ENCODE peak calls at places on chromosomes 3 and 15, in six cellular contexts. U is transverse colon, V is suprapubic skin, L is spleen, F is HCT116, M is endothelial cell of umbilical vein. J is an unnamed sample. For H3K9me3, the result is how much of the 10 kb centered on the place peaks cover.

GRCh38 chr3:183826854-183827253 is 1.5 kb upstream of the MAP6D1 start:
- DNase-seq in F (no peak), U (no peak), V (no peak), L (peak), M (no peak), J (no peak)

GRCh38 chr3:56682458-56683121 is 475 bp downstream of the TASOR start:
- DNase-seq in L (peak), U (peak), V (peak), M (peak), F (no peak), J (peak)

GRCh38 chr3:67381667-67382272 is 272.6 kb downstream of the SUCLG2 start:
- DNase-seq in L (no peak), F (no peak), U (no peak), M (peak), V (no peak), J (no peak)

GRCh38 chr15:71752604-71753289 is 57.6 kb upstream of the NR2E3 start:
- DNase-seq in L (no peak), V (no peak), M (peak), U (peak), F (peak), J (no peak)

GRCh38 chr3:19901337-19901736 is 32.7 kb downstream of the EFHB start:
- DNase-seq in L (no peak), U (no peak), M (peak), F (no peak), V (no peak), J (no peak)

GRCh38 chr3:149448331-149448831 is 26.1 kb upstream of the TM4SF4 start:
- DNase-seq in U (no peak), F (no peak), M (peak), V (no peak), L (no peak), J (no peak)

GRCh38 chr3:1380926-1381646 is 288.3 kb downstream of the CNTN6 start:
- DNase-seq in F (no peak), U (no peak), V (no peak), M (no peak), L (no peak), J (no peak)

GRCh38 chr3:39668420-39668819 is 141.0 kb upstream of the MYRIP start:
- DNase-seq in V (no peak), M (peak), F (peak), U (no peak), L (no peak), J (no peak)

GRCh38 chr3:146250449-146251382 is at the start of gene PLSCR4:
- DNase-seq in M (peak), F (peak), U (peak), L (peak), V (peak), J (peak)

GRCh38 chr3:79651536-79652065 is 116.2 kb downstream of the ROBO1 start:
- DNase-seq in U (no peak), V (no peak), L (no peak), F (no peak), M (no peak), J (no peak)

GRCh38 chr3:36868614-36869436 is 76.0 kb downstream of the TRANK1 start:
- DNase-seq in U (peak), V (no peak), L (no peak), F (peak), M (peak), J (peak)

GRCh38 chr3:66593978-66594377 is 93.2 kb upstream of the LRIG1 start:
- DNase-seq in U (no peak), F (peak), M (no peak), V (no peak), L (no peak), J (no peak)

GRCh38 chr3:172635588-172635987 is 75.3 kb downstream of the NCEH1 start:
- DNase-seq in M (peak), F (peak), L (no peak), V (no peak), U (no peak), J (no peak)

GRCh38 chr15:41607033-41607432 is 48.0 kb downstream of the TYRO3 start:
- DNase-seq in M (peak), U (no peak), L (no peak), V (no peak), F (no peak), J (no peak)

GRCh38 chr15:47727676-47728075 is 10.4 kb downstream of the SEMA6D start:
- DNase-seq in V (no peak), L (no peak), U (no peak), M (no peak), F (no peak), J (no peak)

GRCh38 chr15:78067328-78068241 is 9.9 kb downstream of the TBC1D2B start:
- DNase-seq in M (peak), U (no peak), L (no peak), F (no peak), V (no peak), J (peak)

GRCh38 chr15:52256930-52257733 is 38.5 kb downstream of the MYO5C start:
- DNase-seq in M (no peak), U (no peak), L (no peak), V (no peak), F (no peak), J (no peak)

GRCh38 chr3:50436063-50436674 is 67.3 kb downstream of the CACNA2D2 start:
- DNase-seq in L (peak), U (peak), F (peak), M (peak), V (peak), J (peak)

GRCh38 chr3:161296814-161297213 is 74.5 kb downstream of the SPTSSB start:
- DNase-seq in U (no peak), V (no peak), F (no peak), L (no peak), M (no peak), J (no peak)

GRCh38 chr15:98002874-98003273 is 42.4 kb downstream of the ARRDC4 start:
- DNase-seq in L (no peak), M (no peak), V (no peak), F (no peak), U (no peak), J (no peak)

GRCh38 chr3:184836090-184836785 is 24.3 kb downstream of the VPS8 start:
- DNase-seq in U (no peak), V (no peak), M (no peak), F (no peak), L (no peak), J (no peak)

GRCh38 chr15:91254766-91255165 is 154.7 kb downstream of the SV2B start:
- DNase-seq in V (no peak), L (no peak), M (no peak), U (no peak), F (no peak), J (no peak)

GRCh38 chr15:29612096-29612495 is 210.2 kb downstream of the TJP1 start:
- DNase-seq in L (no peak), F (no peak), U (no peak), M (peak), V (no peak), J (no peak)

GRCh38 chr15:44726136-44726535 is 10.2 kb upstream of the TRIM69 start:
- DNase-seq in V (no peak), L (no peak), F (no peak), U (no peak), M (peak), J (no peak)

GRCh38 chr15:99014803-99015676 is 7.4 kb upstream of the PGPEP1L start:
- DNase-seq in F (peak), U (peak), V (no peak), M (peak), L (peak), J (peak)

GRCh38 chr3:156181509-156181908 is 61.1 kb downstream of the KCNAB1 start:
- DNase-seq in V (no peak), M (no peak), U (no peak), L (no peak), F (no peak), J (no peak)

GRCh38 chr15:51793521-51793920 is 35.9 kb upstream of the TMOD3 start:
- DNase-seq in U (no peak), L (no peak), M (peak), V (no peak), F (no peak), J (peak)

GRCh38 chr3:101680466-101680865 is 3.5 kb upstream of the ZBTB11 start:
- DNase-seq in V (no peak), F (no peak), L (no peak), U (no peak), M (no peak), J (no peak)
- TF ChIP-seq POLR2AphosphoS5 in V (no peak), F (no peak), L (peak), U (no peak), M (no peak), J (no peak)

GRCh38 chr3:138232705-138233364 is 45.7 kb downstream of the ARMC8 start:
- DNase-seq in L (no peak), U (no peak), V (no peak), F (no peak), M (no peak), J (no peak)
- H3K9me3 ChIP-seq in L (under half), U (under half), V (under half), F (under half), M (under half), J (under half)

GRCh38 chr3:128122013-128122412 is 1.6 kb downstream of the RUVBL1 start:
- DNase-seq in F (no peak), U (no peak), V (no peak), L (no peak), M (no peak), J (no peak)
- TF ChIP-seq POLR2AphosphoS5 in F (no peak), U (no peak), V (no peak), L (no peak), M (no peak), J (no peak)

GRCh38 chr3:118151164-118151563 is 883.5 kb downstream of the IGSF11 start:
- DNase-seq in M (no peak), V (no peak), U (no peak), L (no peak), F (no peak), J (no peak)
- H3K9me3 ChIP-seq in M (under half), V (under half), U (under half), L (under half), F (under half), J (under half)

GRCh38 chr3:51969841-51970240 is 2.6 kb upstream of the PCBP4 start:
- DNase-seq in M (no peak), L (no peak), U (no peak), V (no peak), F (no peak), J (no peak)

GRCh38 chr3:51966941-51967383 is 292 bp downstream of the PCBP4 start:
- DNase-seq in M (no peak), U (no peak), F (no peak), L (no peak), V (no peak), J (no peak)

GRCh38 chr3:51968883-51969674 is 1.8 kb upstream of the PCBP4 start:
- DNase-seq in V (no peak), L (no peak), M (no peak), U (no peak), F (no peak), J (no peak)

GRCh38 chr3:51967384-51968174 is at the start of gene PCBP4:
- DNase-seq in U (peak), L (no peak), V (no peak), M (peak), F (no peak), J (peak)

DNA sequence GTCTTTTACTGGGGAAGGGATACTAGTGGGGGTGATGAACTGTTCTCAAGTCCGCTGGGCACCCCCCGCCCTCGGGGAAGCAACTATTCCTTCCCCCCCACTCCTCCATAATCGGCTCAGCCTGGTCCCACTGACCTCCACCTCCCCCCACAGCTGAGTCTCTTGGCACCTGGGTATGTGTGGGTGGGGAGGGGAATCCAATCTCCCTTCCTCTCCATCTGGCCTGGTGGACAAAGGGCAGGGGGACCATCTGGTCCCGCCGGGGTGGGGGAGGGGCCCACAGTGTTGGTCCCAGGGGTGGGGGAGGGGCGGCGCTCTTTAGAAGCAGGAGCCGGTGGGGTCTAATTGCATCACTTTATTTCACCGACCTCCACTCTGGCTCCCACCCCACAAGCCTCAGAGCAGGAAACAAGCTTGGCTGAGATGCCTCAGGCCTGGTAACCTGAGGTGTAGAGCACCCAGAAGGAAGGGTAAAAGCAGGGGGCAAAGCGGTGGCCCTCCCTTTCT is 974 bp upstream of the PCBP4 start:
- DNase-seq in L (no peak), U (no peak), F (no peak), V (no peak), M (no peak), J (no peak)
- TF ChIP-seq POLR2AphosphoS5 in L (no peak), U (no peak), F (no peak), V (no peak), M (no peak), J (no peak)

GRCh38 chr15:20345401-20345958 is 196.1 kb downstream of the GOLGA6L6 start:
- DNase-seq in U (no peak), F (no peak), M (no peak), L (peak), V (peak), J (no peak)
- H3K9me3 ChIP-seq in U (under half), F (half or more), M (half or more), L (under half), V (under half), J (under half)

GRCh38 chr3:48991851-48992545 is 2.0 kb downstream of the P4HTM start:
- DNase-seq in U (no peak), F (no peak), M (no peak), V (no peak), L (peak), J (no peak)

GRCh38 chr3:48989126-48989795 is 780 bp upstream of the P4HTM start:
- DNase-seq in M (no peak), L (no peak), V (peak), F (no peak), U (no peak), J (no peak)

GRCh38 chr3:48993834-48994233 is 3.8 kb downstream of the P4HTM start:
- DNase-seq in M (no peak), V (no peak), U (no peak), F (no peak), L (peak), J (no peak)

GRCh38 chr3:48989796-48990635 is at the start of gene P4HTM:
- DNase-seq in V (peak), L (peak), F (peak), M (peak), U (peak), J (peak)

DNA sequence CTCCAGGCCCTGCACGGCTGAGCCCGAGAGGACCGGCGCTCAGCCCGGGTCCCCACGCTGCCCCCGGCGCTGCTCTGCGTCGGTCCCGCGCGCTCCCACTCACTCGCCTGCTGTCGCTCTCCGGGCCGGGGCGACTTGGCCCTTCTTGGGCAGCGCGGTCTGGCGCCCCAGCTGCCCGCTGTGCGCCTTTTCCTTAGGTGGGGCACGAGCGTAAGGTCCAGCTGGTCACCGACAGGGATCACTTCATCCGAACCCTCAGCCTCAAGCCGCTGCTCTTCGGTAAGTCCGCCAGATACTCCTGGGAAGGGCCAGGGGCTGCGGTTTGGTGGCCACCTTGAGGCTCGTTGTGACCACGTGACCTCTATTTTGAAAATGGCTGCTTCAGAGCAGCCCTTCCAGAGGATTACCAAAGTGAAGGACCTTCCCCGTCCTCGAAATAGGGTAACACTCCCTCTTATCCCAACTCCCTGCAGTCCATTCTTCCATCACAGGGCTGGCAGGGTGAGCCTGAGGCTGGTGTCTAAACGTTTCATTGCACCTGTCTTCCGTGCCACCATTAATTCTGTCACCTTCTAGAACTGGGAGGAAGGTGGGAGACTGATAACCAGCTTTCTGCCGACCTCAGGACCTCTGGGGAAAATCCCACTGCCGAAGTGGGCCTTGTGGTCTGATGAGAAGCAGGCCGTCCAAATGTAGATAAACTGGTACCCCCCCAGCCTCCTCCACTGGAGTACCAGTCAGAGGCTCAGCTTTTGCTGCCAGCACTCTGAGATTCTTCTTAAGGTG is 788 bp downstream of the P4HTM start:
- DNase-seq in L (no peak), U (peak), V (no peak), F (no peak), M (peak), J (no peak)
- TF ChIP-seq POLR2AphosphoS5 in L (no peak), U (no peak), V (no peak), F (peak), M (peak), J (no peak)

J was measured in stomach.